ENCODE peak calls at places on chromosomes 4 and X, in seven cellular contexts. T is stimulated activated CD4-positive, alpha-beta T cell treated with anti-CD3 and anti-CD28 coated beads, Interleukin-4, amount 100 ng/mL, for 48 hours; E is GM23248; W is activated naive CD8-positive, alpha-beta T cell treated with anti-CD3 and anti-CD28 coated beads for 36 hours; Z is iPS-NIHi11; R is AG08396; G is head of caudate nucleus. J is an unnamed sample.

GRCh38 chrX:154486396-154487207 is at the start of gene UBL4A:
- DNase-seq in E (peak), G (peak), W (peak), Z (peak), R (peak), T (peak), J (peak)

GRCh38 chr4:73762409-73762808 is 22.0 kb downstream of the CXCL8 start:
- DNase-seq in W (no peak), Z (no peak), T (no peak), G (no peak), R (no peak), E (no peak), J (no peak)

GRCh38 chr4:112552668-112553067 is 36.7 kb upstream of the NEUROG2 start:
- DNase-seq in R (peak), T (no peak), E (peak), W (no peak), Z (no peak), G (no peak), J (no peak)

GRCh38 chr4:165542476-165542875 is 163.7 kb downstream of the CPE start:
- DNase-seq in Z (no peak), R (no peak), W (no peak), G (no peak), T (no peak), E (no peak), J (peak)

GRCh38 chr4:176156656-176157055 is 38.7 kb downstream of the SPATA4 start:
- DNase-seq in W (no peak), Z (no peak), G (no peak), T (no peak), E (peak), R (no peak), J (no peak)

GRCh38 chrX:149372861-149373260 is 132.2 kb downstream of the IDS start:
- DNase-seq in E (no peak), G (no peak), Z (no peak), W (no peak), T (no peak), R (no peak), J (no peak)

GRCh38 chr4:179817317-179817716 is 2375.1 kb upstream of the AGA start:
- DNase-seq in W (no peak), T (no peak), G (no peak), Z (no peak), R (no peak), E (no peak), J (no peak)

GRCh38 chr4:11710484-11710883 is 281.8 kb upstream of the HS3ST1 start:
- DNase-seq in T (no peak), Z (no peak), W (no peak), G (no peak), R (no peak), E (no peak), J (no peak)

GRCh38 chr4:81137446-81137845 is 77.6 kb downstream of the PRKG2 start:
- DNase-seq in G (no peak), Z (no peak), E (no peak), T (no peak), R (no peak), W (no peak), J (no peak)

GRCh38 chrX:112642349-112642748 is 37.4 kb downstream of the LHFPL1 start:
- DNase-seq in G (peak), W (peak), Z (peak), T (no peak), R (peak), E (peak), J (peak)

GRCh38 chr4:4542824-4543485 is 1.1 kb upstream of the STX18 start:
- DNase-seq in W (no peak), Z (no peak), G (no peak), T (no peak), R (no peak), E (peak), J (no peak)

GRCh38 chrX:144219035-144219434 is 335.2 kb downstream of the UBE2NL start:
- DNase-seq in W (no peak), E (peak), G (no peak), T (no peak), Z (peak), R (no peak), J (no peak)

GRCh38 chr4:56086073-56086521 is 137.4 kb downstream of the CEP135 start:
- DNase-seq in E (no peak), G (peak), W (no peak), Z (peak), R (no peak), T (no peak), J (no peak)

GRCh38 chr4:159837071-159837470 is 734.2 kb downstream of the RAPGEF2 start:
- DNase-seq in W (no peak), R (no peak), T (no peak), G (no peak), E (no peak), Z (no peak), J (no peak)

GRCh38 chr4:92232566-92232965 is 71.2 kb upstream of the GRID2 start:
- DNase-seq in E (peak), G (no peak), W (no peak), T (no peak), R (no peak), Z (no peak), J (no peak)

GRCh38 chrX:39836802-39837420 is 260.8 kb downstream of the BCOR start:
- DNase-seq in W (no peak), R (no peak), G (no peak), T (no peak), Z (no peak), E (no peak), J (no peak)

J was measured in NCI-H446 treated with DMSO at 0.1 percent for 48 hours.